ENCODE peak calls at places on chromosomes 13 and 19, in four cellular contexts. V is left lobe of liver, I is iris pigment epithelial cell, M is non-pigmented ciliary epithelial cell. P is an unnamed sample.

GRCh38 chr19:49149652-49150105 is 5.5 kb downstream of the HRC start:
- DNase-seq in M (no peak), V (peak), I (peak), P (peak)

GRCh38 chr19:14434157-14434501 is 1.0 kb downstream of the PKN1 start:
- DNase-seq in V (no peak), I (no peak), M (no peak), P (no peak)

GRCh38 chr13:46178821-46179220 is 3.2 kb downstream of the LCP1 start:
- DNase-seq in M (no peak), I (no peak), V (no peak), P (no peak)

GRCh38 chr19:28881616-28882015 is 331.3 kb downstream of the UQCRFS1 start:
- DNase-seq in V (no peak), M (no peak), I (no peak), P (no peak)

GRCh38 chr13:110645750-110646149 is 30.4 kb downstream of the NAXD start:
- DNase-seq in I (no peak), M (no peak), V (no peak), P (no peak)

GRCh38 chr19:29062486-29063435 is 150.2 kb downstream of the UQCRFS1 start:
- DNase-seq in I (no peak), M (no peak), V (no peak), P (no peak)

GRCh38 chr19:15452111-15453047 is 2.6 kb upstream of the WIZ start:
- DNase-seq in I (peak), M (peak), V (peak), P (peak)

GRCh38 chr19:38441660-38442348 is 8.3 kb downstream of the RYR1 start:
- DNase-seq in I (no peak), V (no peak), M (no peak), P (no peak)

GRCh38 chr19:23802290-23802689 is 43.6 kb upstream of the ZNF681 start:
- DNase-seq in I (peak), M (no peak), V (no peak), P (no peak)

GRCh38 chr13:48784906-48785555 is 131.3 kb downstream of the CYSLTR2 start:
- DNase-seq in V (no peak), M (no peak), I (no peak), P (no peak)

GRCh38 chr19:46133101-46133627 is 8.7 kb upstream of the IGFL3 start:
- DNase-seq in M (peak), V (no peak), I (peak), P (peak)

GRCh38 chr19:38842439-38843174 is 7.2 kb downstream of the HNRNPL start:
- DNase-seq in I (no peak), M (no peak), V (no peak), P (no peak)

P was measured in glomerular endothelial cell.